ENCODE peak calls at places on chromosome 17, in seven cellular contexts. One of them, this sample, is unnamed.

GRCh38 chr17:63698381-63698885 is 1.5 kb downstream of the LIMD2 start:
- DNase-seq in HL-60: no peak
- DNase-seq in breast epithelium: no peak
- DNase-seq in GM12878: no peak
- DNase-seq in K562: no peak
- DNase-seq in prostate gland: no peak
- DNase-seq in spleen: peak
- DNase-seq in this sample: no peak

GRCh38 chr17:79923974-79924638 is 84.9 kb upstream of the CBX4 start:
- DNase-seq in GM12878: no peak
- DNase-seq in spleen: no peak
- DNase-seq in prostate gland: no peak
- DNase-seq in breast epithelium: no peak
- DNase-seq in HL-60: no peak
- DNase-seq in K562: peak
- DNase-seq in this sample: no peak

GRCh38 chr17:27797390-27798091 is 2.8 kb downstream of the NOS2 start:
- DNase-seq in breast epithelium: no peak
- DNase-seq in HL-60: no peak
- DNase-seq in K562: no peak
- DNase-seq in spleen: peak
- DNase-seq in prostate gland: no peak
- DNase-seq in GM12878: no peak
- DNase-seq in this sample: no peak

GRCh38 chr17:20189322-20189721 is 180.2 kb downstream of the SPECC1 start:
- DNase-seq in HL-60: no peak
- DNase-seq in K562: no peak
- DNase-seq in prostate gland: no peak
- DNase-seq in spleen: no peak
- DNase-seq in GM12878: no peak
- DNase-seq in breast epithelium: no peak
- DNase-seq in this sample: no peak

GRCh38 chr17:17692353-17693252 is 11.3 kb downstream of the RAI1 start:
- DNase-seq in breast epithelium: no peak
- DNase-seq in spleen: no peak
- DNase-seq in K562: no peak
- DNase-seq in HL-60: no peak
- DNase-seq in prostate gland: no peak
- DNase-seq in GM12878: no peak
- DNase-seq in this sample: no peak

GRCh38 chr17:333626-334396 is 18.8 kb downstream of the RPH3AL start:
- DNase-seq in GM12878: no peak
- DNase-seq in spleen: peak
- DNase-seq in breast epithelium: no peak
- DNase-seq in HL-60: no peak
- DNase-seq in K562: peak
- DNase-seq in prostate gland: no peak
- DNase-seq in this sample: peak

GRCh38 chr17:49894761-49895160 is 46.9 kb upstream of the TAC4 start:
- DNase-seq in prostate gland: no peak
- DNase-seq in breast epithelium: peak
- DNase-seq in spleen: no peak
- DNase-seq in GM12878: no peak
- DNase-seq in K562: no peak
- DNase-seq in HL-60: no peak
- DNase-seq in this sample: no peak

GRCh38 chr17:17913695-17914332 is 58.4 kb downstream of the TOM1L2 start:
- DNase-seq in breast epithelium: peak
- DNase-seq in GM12878: no peak
- DNase-seq in HL-60: no peak
- DNase-seq in prostate gland: peak
- DNase-seq in spleen: no peak
- DNase-seq in K562: peak
- DNase-seq in this sample: peak

GRCh38 chr17:79788455-79788854 is 8.4 kb downstream of the CBX8 start:
- DNase-seq in GM12878: no peak
- DNase-seq in breast epithelium: no peak
- DNase-seq in prostate gland: no peak
- DNase-seq in spleen: peak
- DNase-seq in HL-60: no peak
- DNase-seq in K562: no peak
- DNase-seq in this sample: no peak

GRCh38 chr17:17572010-17572785 is 19.3 kb downstream of the PEMT start:
- DNase-seq in HL-60: no peak
- DNase-seq in K562: no peak
- DNase-seq in GM12878: no peak
- DNase-seq in spleen: no peak
- DNase-seq in breast epithelium: no peak
- DNase-seq in prostate gland: no peak
- DNase-seq in this sample: no peak

GRCh38 chr17:17928422-17929386 is 43.5 kb downstream of the TOM1L2 start:
- DNase-seq in spleen: no peak
- DNase-seq in HL-60: no peak
- DNase-seq in breast epithelium: no peak
- DNase-seq in K562: no peak
- DNase-seq in GM12878: no peak
- DNase-seq in prostate gland: no peak
- DNase-seq in this sample: no peak

GRCh38 chr17:78434455-78435329 is 56.2 kb downstream of the PGS1 start:
- DNase-seq in prostate gland: no peak
- DNase-seq in breast epithelium: no peak
- DNase-seq in HL-60: no peak
- DNase-seq in K562: no peak
- DNase-seq in GM12878: no peak
- DNase-seq in spleen: no peak
- DNase-seq in this sample: no peak

GRCh38 chr17:2064511-2064910 is 9.6 kb downstream of the HIC1 start:
- DNase-seq in prostate gland: no peak
- DNase-seq in K562: no peak
- DNase-seq in breast epithelium: no peak
- DNase-seq in spleen: no peak
- DNase-seq in GM12878: no peak
- DNase-seq in HL-60: no peak
- DNase-seq in this sample: no peak

GRCh38 chr17:57940653-57941329 is 14.4 kb downstream of the CUEDC1 start:
- DNase-seq in prostate gland: no peak
- DNase-seq in HL-60: no peak
- DNase-seq in GM12878: peak
- DNase-seq in spleen: no peak
- DNase-seq in K562: no peak
- DNase-seq in breast epithelium: no peak
- DNase-seq in this sample: peak

DNA sequence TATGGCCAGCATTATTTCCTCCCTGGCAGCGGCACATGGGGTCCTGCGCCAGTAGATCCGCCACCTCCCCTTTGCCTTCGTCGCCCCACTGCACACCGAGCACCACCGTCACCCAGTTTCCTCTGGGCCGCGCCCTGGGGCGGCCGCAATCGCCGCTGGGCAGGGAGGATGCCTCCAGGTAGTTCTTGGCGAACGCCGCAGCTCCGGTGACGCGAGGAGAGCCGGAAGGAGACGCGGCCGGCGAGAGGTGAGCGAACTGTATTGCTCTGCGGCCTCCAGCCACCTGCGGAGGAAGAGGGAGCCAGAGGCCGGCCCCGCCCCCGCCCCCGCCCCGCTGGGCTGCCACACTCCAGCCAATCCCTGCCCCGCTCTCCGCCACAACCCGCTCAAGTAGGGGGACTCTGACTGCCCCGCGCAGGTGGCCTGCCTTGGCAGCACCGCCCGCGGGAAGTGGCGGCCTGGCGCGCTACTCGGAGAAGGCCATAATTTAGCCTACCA is 11.8 kb upstream of the SLFN13 start:
- DNase-seq in K562: peak
- DNase-seq in prostate gland: peak
- DNase-seq in spleen: peak
- DNase-seq in breast epithelium: peak
- DNase-seq in HL-60: no peak
- DNase-seq in GM12878: peak
- DNase-seq in this sample: no peak
- H3K4me3 ChIP-seq in K562: no peak
- H3K4me3 ChIP-seq in prostate gland: peak
- H3K4me3 ChIP-seq in spleen: peak
- H3K4me3 ChIP-seq in breast epithelium: peak
- H3K4me3 ChIP-seq in HL-60: no peak
- H3K4me3 ChIP-seq in GM12878: peak
- H3K4me3 ChIP-seq in this sample: no peak

DNA sequence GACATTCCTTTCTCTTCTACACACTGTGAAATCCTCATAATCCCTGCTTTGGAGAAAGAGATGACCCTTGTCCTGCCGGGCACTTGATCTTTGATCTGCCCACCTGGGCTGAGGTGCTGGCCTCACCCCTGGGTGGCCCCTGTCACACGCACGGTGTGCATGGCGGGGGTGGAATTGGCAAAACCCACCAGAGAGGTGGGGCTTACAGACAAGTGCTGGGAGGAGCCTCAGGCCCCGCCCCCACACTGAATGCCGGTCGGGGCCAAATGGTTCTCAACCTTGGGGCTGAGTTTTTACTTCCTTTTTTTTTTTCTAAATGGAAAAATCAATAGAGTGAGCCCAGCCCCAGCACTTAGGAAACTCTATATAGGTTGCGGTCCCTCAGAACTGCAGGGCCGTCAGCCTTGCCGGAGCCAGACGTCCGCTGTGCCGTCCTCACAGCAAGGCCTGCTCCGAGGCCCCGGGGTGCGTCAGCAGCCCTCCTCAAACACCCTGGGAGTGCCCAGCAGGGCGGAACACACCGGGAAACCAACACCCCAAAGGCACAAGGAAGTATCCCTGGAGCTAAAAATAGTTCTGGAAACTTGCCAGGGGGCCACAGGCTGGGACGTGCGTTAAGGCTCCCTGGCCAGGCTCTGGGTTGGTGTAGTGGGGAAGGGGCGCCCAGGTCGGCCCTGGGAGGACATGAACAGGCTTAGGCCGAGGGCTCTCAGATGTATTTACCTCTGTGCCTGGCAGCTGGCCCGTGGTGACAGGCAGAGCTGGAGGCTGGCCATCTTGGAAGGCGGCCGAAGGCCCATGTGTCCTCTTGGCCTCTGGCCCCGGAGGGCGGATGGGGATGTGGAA is 11.0 kb downstream of the GPRC5C start:
- DNase-seq in prostate gland: peak
- DNase-seq in K562: peak
- DNase-seq in HL-60: peak
- DNase-seq in GM12878: no peak
- DNase-seq in breast epithelium: peak
- DNase-seq in spleen: peak
- DNase-seq in this sample: peak
- TF ChIP-seq POLR2AphosphoS5 in prostate gland: peak
- TF ChIP-seq POLR2AphosphoS5 in K562: no peak
- TF ChIP-seq POLR2AphosphoS5 in HL-60: peak
- TF ChIP-seq POLR2AphosphoS5 in GM12878: no peak
- TF ChIP-seq POLR2AphosphoS5 in breast epithelium: peak
- TF ChIP-seq POLR2AphosphoS5 in spleen: peak
- TF ChIP-seq POLR2AphosphoS5 in this sample: peak

GRCh38 chr17:45031231-45032149 is 19.9 kb downstream of the DCAKD start:
- DNase-seq in breast epithelium: no peak
- DNase-seq in K562: peak
- DNase-seq in HL-60: no peak
- DNase-seq in prostate gland: no peak
- DNase-seq in GM12878: no peak
- DNase-seq in spleen: no peak
- DNase-seq in this sample: no peak

GRCh38 chr17:45029096-45029495 is 22.3 kb downstream of the DCAKD start:
- DNase-seq in GM12878: no peak
- DNase-seq in K562: no peak
- DNase-seq in spleen: no peak
- DNase-seq in prostate gland: no peak
- DNase-seq in HL-60: no peak
- DNase-seq in breast epithelium: no peak
- DNase-seq in this sample: no peak

GRCh38 chr17:45029758-45030423 is 21.5 kb downstream of the DCAKD start:
- DNase-seq in spleen: no peak
- DNase-seq in prostate gland: no peak
- DNase-seq in K562: no peak
- DNase-seq in HL-60: no peak
- DNase-seq in breast epithelium: no peak
- DNase-seq in GM12878: peak
- DNase-seq in this sample: no peak

GRCh38 chr17:45032150-45032493 is 19.3 kb downstream of the DCAKD start:
- DNase-seq in K562: peak
- DNase-seq in spleen: no peak
- DNase-seq in HL-60: no peak
- DNase-seq in prostate gland: no peak
- DNase-seq in breast epithelium: no peak
- DNase-seq in GM12878: no peak
- DNase-seq in this sample: no peak

DNA sequence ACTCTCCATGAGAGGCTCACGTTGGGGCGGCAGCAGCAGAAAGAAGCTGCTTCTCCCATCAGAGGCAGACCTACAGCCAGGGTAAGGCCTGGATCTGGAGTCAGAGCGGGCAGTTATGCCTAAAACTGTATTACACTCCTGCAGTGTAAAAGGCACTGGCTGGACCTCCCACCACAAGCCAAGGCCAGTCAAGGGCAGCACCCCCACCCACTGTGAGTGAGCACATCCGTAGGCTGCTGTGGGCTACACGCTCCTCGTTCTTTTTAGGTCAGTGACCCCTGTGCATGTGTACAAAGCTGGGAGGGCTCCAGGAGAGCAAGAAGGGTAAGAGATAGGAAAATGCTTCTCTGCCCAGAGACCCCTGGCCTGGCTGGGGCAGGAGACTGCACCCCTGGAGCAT is 20.7 kb downstream of the DCAKD start:
- DNase-seq in breast epithelium: no peak
- DNase-seq in prostate gland: no peak
- DNase-seq in spleen: no peak
- DNase-seq in K562: no peak
- DNase-seq in GM12878: no peak
- DNase-seq in HL-60: no peak
- DNase-seq in this sample: no peak
- TF ChIP-seq CTCF in breast epithelium: no peak
- TF ChIP-seq CTCF in prostate gland: no peak
- TF ChIP-seq CTCF in spleen: no peak
- TF ChIP-seq CTCF in K562: no peak
- TF ChIP-seq CTCF in GM12878: no peak
- TF ChIP-seq CTCF in HL-60: no peak
- TF ChIP-seq CTCF in this sample: no peak

DNA sequence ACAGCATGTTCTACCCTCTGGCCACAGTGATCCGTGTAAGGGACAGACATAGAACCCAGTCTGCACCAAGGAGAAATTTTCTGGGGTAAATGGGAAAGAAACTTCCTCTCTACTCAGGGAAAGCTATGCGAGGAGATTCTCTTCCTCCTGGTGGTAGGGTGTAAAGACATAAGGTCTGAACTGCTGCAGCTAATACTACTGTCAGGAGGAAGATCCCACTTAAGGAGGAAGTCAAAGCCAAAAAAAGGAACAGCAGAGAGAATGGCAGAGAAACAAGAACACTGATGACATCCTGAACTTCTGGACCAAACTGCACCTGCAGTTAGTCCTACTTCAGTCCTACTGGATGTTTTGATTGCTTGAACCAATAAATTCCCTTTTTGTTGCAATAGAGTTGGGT is 7.1 kb upstream of the TM4SF5 start:
- DNase-seq in GM12878: no peak
- DNase-seq in spleen: no peak
- DNase-seq in breast epithelium: no peak
- DNase-seq in prostate gland: no peak
- DNase-seq in K562: no peak
- DNase-seq in HL-60: peak
- DNase-seq in this sample: no peak
- H3K4me3 ChIP-seq in GM12878: no peak
- H3K4me3 ChIP-seq in spleen: peak
- H3K4me3 ChIP-seq in breast epithelium: no peak
- H3K4me3 ChIP-seq in prostate gland: no peak
- H3K4me3 ChIP-seq in K562: no peak
- H3K4me3 ChIP-seq in HL-60: no peak
- H3K4me3 ChIP-seq in this sample: no peak

GRCh38 chr17:81008140-81008539 is 16.5 kb downstream of the CHMP6 start:
- DNase-seq in HL-60: no peak
- DNase-seq in K562: no peak
- DNase-seq in breast epithelium: no peak
- DNase-seq in GM12878: no peak
- DNase-seq in prostate gland: no peak
- DNase-seq in spleen: no peak
- DNase-seq in this sample: no peak
- TF ChIP-seq POLR2AphosphoS5 in HL-60: no peak
- TF ChIP-seq POLR2AphosphoS5 in K562: no peak
- TF ChIP-seq POLR2AphosphoS5 in breast epithelium: no peak
- TF ChIP-seq POLR2AphosphoS5 in GM12878: no peak
- TF ChIP-seq POLR2AphosphoS5 in prostate gland: no peak
- TF ChIP-seq POLR2AphosphoS5 in spleen: no peak
- TF ChIP-seq POLR2AphosphoS5 in this sample: no peak